ENCODE peak calls at places on chromosomes 4 and X, in seven cellular contexts. P, C, B, G, H, W and I are unnamed samples.

GRCh38 chrX:154056739-154057367 is 37.2 kb upstream of the IRAK1 start:
- DNase-seq in G (no peak), B (peak), P (no peak), H (peak), C (peak), W (peak), I (no peak)

GRCh38 chrX:114584434-114584943 is 603 bp downstream of the HTR2C start:
- DNase-seq in G (no peak), B (no peak), H (no peak), C (no peak), W (no peak), P (peak), I (no peak)

GRCh38 chr4:48300004-48300403 is 30.4 kb upstream of the TEC start:
- DNase-seq in H (no peak), W (no peak), G (no peak), C (peak), P (no peak), B (no peak), I (no peak)

GRCh38 chrX:69603566-69604194 is 12.2 kb upstream of the EDA start:
- DNase-seq in B (no peak), G (no peak), C (no peak), H (no peak), W (no peak), P (no peak), I (no peak)

GRCh38 chr4:93776386-93777080 is 52.0 kb upstream of the ATOH1 start:
- DNase-seq in W (no peak), P (no peak), C (peak), H (no peak), B (peak), G (no peak), I (no peak)

GRCh38 chrX:78329486-78329885 is 2.1 kb upstream of the CYSLTR1 start:
- DNase-seq in G (no peak), B (no peak), C (no peak), H (no peak), W (no peak), P (no peak), I (no peak)

GRCh38 chrX:107025538-107025937 is 25.5 kb upstream of the MORC4 start:
- DNase-seq in B (peak), W (no peak), H (no peak), P (no peak), G (no peak), C (peak), I (no peak)

GRCh38 chr4:52477191-52477590 is 181.9 kb downstream of the USP46 start:
- DNase-seq in C (no peak), B (no peak), P (no peak), H (no peak), G (no peak), W (no peak), I (no peak)

GRCh38 chr4:864456-865120 is 38.7 kb upstream of the CPLX1 start:
- DNase-seq in C (no peak), H (no peak), W (no peak), B (no peak), G (no peak), P (no peak), I (no peak)

GRCh38 chrX:107743995-107744394 is 31.6 kb downstream of the TSC22D3 start:
- DNase-seq in W (peak), G (no peak), H (no peak), B (no peak), P (no peak), C (no peak), I (no peak)

GRCh38 chrX:54180403-54180802 is 2.7 kb downstream of the FAM120C start:
- DNase-seq in C (peak), H (no peak), B (peak), W (no peak), P (no peak), G (no peak), I (no peak)

GRCh38 chrX:114581528-114582263 is 2.2 kb upstream of the HTR2C start:
- DNase-seq in B (no peak), G (no peak), P (no peak), W (no peak), C (no peak), H (no peak), I (peak)

GRCh38 chr4:80116516-80116915 is 43.5 kb upstream of the ANTXR2 start:
- DNase-seq in W (no peak), G (no peak), C (no peak), H (no peak), B (no peak), P (no peak), I (no peak)
- TF ChIP-seq CTCF in W (no peak), G (no peak), C (no peak), H (no peak), B (no peak), P (no peak), I (no peak)

GRCh38 chr4:139738846-139739613 is 73.4 kb downstream of the MGST2 start:
- DNase-seq in W (no peak), G (no peak), B (no peak), C (no peak), P (no peak), H (no peak), I (no peak)
- H3K27ac ChIP-seq in W (no peak), G (peak), B (no peak), C (no peak), P (no peak), H (no peak), I (peak)

DNA sequence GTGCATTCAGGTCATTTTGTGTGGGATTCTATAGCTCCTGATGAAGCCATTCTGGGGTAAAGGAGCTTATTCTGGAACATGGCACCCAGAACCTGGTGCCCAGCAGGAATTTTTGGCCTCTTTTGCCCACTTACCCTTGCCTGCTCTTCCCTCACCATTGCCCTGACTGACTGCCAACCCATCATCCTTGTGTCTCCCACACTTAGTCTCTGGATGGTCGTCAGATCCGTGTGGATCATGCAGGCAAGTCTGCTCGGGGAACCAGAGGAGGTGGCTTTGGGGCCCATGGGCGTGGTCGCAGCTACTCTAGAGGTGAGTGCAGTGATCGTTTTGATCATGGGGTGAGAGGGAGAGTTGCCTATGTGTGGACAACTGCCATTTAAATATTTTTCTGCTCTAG is 1.8 kb downstream of the RBM3 start:
- DNase-seq in B (no peak), P (no peak), C (no peak), H (no peak), W (no peak), G (no peak), I (no peak)
- TF ChIP-seq POLR2A in B (no peak), P (no peak), C (no peak), H (no peak), W (no peak), G (no peak), I (no peak)

GRCh38 chr4:86015412-86016350 is 344.2 kb downstream of the MAPK10 start:
- DNase-seq in G (no peak), P (no peak), H (no peak), W (no peak), B (peak), C (no peak), I (no peak)
- TF ChIP-seq CTCF in G (no peak), P (no peak), H (no peak), W (no peak), B (no peak), C (no peak), I (no peak)

GRCh38 chr4:183409463-183409862 is 35.0 kb upstream of the CDKN2AIP start:
- DNase-seq in B (no peak), W (no peak), C (no peak), P (no peak), G (peak), H (no peak), I (no peak)

GRCh38 chr4:183405371-183405770 is 39.1 kb upstream of the CDKN2AIP start:
- DNase-seq in H (no peak), C (no peak), W (no peak), P (no peak), B (no peak), G (peak), I (no peak)

GRCh38 chr4:183407635-183408463 is 36.6 kb upstream of the CDKN2AIP start:
- DNase-seq in G (peak), W (no peak), P (no peak), H (no peak), B (no peak), C (no peak), I (no peak)

GRCh38 chr4:183408791-183409190 is 35.6 kb upstream of the CDKN2AIP start:
- DNase-seq in G (peak), C (no peak), W (no peak), B (no peak), P (no peak), H (peak), I (no peak)

DNA sequence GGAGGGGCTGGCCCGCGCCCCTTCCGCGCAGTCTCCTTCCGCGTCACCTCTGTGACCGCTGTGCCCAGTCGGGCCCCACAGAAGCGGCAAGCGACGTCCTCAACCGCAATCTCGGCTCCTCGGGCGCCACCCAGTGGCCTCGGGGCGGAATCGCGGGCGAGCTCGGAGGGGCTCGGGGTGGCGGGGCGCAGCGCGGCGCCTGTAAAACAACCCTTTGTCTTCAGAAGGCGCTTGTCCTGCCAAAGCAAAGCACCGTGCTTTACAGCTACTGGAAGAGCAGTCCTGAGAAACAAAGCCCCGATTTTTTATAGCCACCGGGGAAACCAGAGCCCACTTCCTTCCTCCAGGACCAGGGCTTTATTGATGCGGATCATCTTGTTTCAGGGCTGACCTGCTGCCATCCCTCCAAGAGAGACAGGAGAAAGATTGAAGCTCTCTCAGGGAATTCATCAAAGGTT is 37.3 kb upstream of the CDKN2AIP start:
- DNase-seq in P (peak), B (peak), H (peak), W (peak), G (peak), C (peak), I (peak)
- H3K27ac ChIP-seq in P (no peak), B (peak), H (peak), W (no peak), G (peak), C (peak), I (peak)

GRCh38 chr4:170230242-170230641 is 140.5 kb upstream of the AADAT start:
- DNase-seq in W (peak), H (no peak), G (no peak), B (no peak), C (no peak), P (no peak), I (no peak)
- TF ChIP-seq POLR2A in W (no peak), H (no peak), G (no peak), B (no peak), C (no peak), P (no peak), I (no peak)

GRCh38 chrX:139931646-139932076 is 1.2 kb downstream of the ATP11C start:
- DNase-seq in P (no peak), G (no peak), C (no peak), H (no peak), B (no peak), W (no peak), I (peak)

GRCh38 chrX:139932077-139932900 is 564 bp downstream of the ATP11C start:
- DNase-seq in H (peak), P (peak), W (peak), G (peak), C (peak), B (peak), I (peak)

GRCh38 chrX:139930923-139931645 is 1.8 kb downstream of the ATP11C start:
- DNase-seq in P (no peak), C (no peak), B (peak), G (peak), W (peak), H (peak), I (no peak)

GRCh38 chrX:139933904-139934303 is 1.1 kb upstream of the ATP11C start:
- DNase-seq in B (no peak), H (no peak), C (no peak), G (no peak), W (peak), P (no peak), I (no peak)

DNA sequence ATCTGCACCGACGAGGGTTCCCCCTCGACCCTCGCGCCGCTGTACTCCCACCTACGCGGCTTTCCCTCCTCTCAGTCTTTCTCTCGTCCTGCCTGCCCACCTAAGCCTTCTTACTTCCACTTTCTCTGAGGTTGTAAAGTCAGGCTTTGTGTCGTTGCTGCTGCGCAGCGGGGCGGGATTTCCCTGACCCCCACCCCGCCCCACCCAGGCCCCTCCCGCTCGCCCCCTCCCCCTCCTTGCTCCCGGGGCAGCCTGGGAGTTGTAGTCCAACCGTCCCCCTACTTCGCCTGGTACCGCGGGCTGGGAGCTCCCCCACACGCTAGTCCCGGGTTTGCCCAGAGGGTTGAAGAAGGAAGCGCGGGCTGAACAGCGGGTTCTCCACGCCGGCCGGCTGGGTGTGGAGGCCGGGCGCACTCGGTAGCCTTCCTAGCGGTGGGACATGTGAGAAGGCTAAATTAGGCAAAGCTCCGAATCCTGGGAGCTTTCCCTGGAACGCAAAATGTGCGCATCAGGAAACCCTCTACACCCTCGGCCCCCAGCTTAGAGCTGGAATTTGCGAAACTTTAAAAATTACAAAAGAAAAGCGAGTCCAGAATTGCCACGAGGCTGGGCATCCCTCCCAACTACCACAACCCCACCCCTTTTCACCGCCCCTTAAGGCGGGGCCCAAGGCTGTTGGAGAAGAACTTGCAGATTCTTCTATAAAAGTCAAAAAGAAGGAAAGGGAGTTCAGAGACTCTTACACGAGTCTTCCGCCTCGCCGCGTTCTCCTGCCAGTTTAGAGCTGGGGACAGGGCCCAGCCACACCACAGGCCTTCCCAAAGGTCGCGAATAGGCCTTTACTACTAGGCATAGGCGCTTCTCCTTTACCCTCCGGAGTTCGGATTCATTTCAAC is at the start of gene ATP11C:
- DNase-seq in H (peak), C (peak), P (peak), B (peak), W (peak), G (peak), I (peak)
- TF ChIP-seq CTCF in H (no peak), C (peak), P (no peak), B (peak), W (no peak), G (no peak), I (peak)